ENCODE peak calls at places on chromosomes 13 and 19, in nine cellular contexts. J is NK-92 treated with Interleukin-12 subunit alpha and Interleukin-12 subunit beta, amount 100 ng/mL, for 24 hours; C is EL; W is stimulated activated CD8-positive, alpha-beta memory T cell treated with anti-CD3 and anti-CD28 coated beads, Interleukin-2, amount 100 ng/mL, for 1 hour; D is left ventricle myocardium inferior; M is HTR-8/SVneo; L is glutamatergic neuron; P is activated T-cell treated with anti-CD3 and anti-CD28 coated beads, Interleukin-2, amount 50 U/mL, for 72 hours; F is activated naive CD4-positive, alpha-beta T cell treated with anti-CD3 and anti-CD28 coated beads, Interleukin-2, amount 50 U/mL, for 72 hours. Q is an unnamed sample.
A peak's percentile ranks its signal among the peaks of the same experiment; 100 is the strongest.

GRCh38 chr19:7294571-7295212 is 478 bp upstream of the INSR start:
- DNase-seq in J (no peak), C (peak; percentile 36), W (no peak), D (peak; percentile 82), M (peak; percentile 59), L (peak; percentile 62), P (peak; percentile 47), F (peak; percentile 20), Q (peak; percentile 89)

GRCh38 chr19:7500811-7501450 is 12.1 kb upstream of the PEX11G start:
- DNase-seq in J (no peak), C (peak; percentile 62), W (no peak), D (no peak), M (peak; percentile 83), L (peak; percentile 88), P (peak; percentile 69), F (peak; percentile 71), Q (no peak)

GRCh38 chr19:56942749-56943148 is 102.2 kb upstream of the PEG3 start:
- DNase-seq in J (no peak), C (peak; percentile 14), W (no peak), D (peak; percentile 30), M (no peak), L (peak; percentile 20), P (no peak), F (no peak), Q (peak; percentile 79)

GRCh38 chr13:113586661-113587479 is 2.3 kb downstream of the TFDP1 start:
- DNase-seq in J (no peak), C (no peak), W (no peak), D (no peak), M (no peak), L (no peak), P (peak; percentile 21), F (no peak), Q (peak; percentile 50)

GRCh38 chr19:48424694-48425219 is 21.0 kb upstream of the GRWD1 start:
- DNase-seq in J (no peak), C (peak; percentile 77), W (no peak), D (no peak), M (peak; percentile 78), L (no peak), P (no peak), F (no peak), Q (no peak)

GRCh38 chr19:1999856-2000515 is 15.5 kb downstream of the BTBD2 start:
- DNase-seq in J (no peak), C (no peak), W (no peak), D (no peak), M (no peak), L (no peak), P (no peak), F (no peak), Q (no peak)

GRCh38 chr13:45527699-45528462 is 63.1 kb downstream of the COG3 start:
- DNase-seq in J (no peak), C (peak; percentile 28), W (no peak), D (no peak), M (no peak), L (no peak), P (no peak), F (no peak), Q (no peak)

GRCh38 chr13:47117268-47117667 is 220.4 kb upstream of the HTR2A start:
- DNase-seq in J (no peak), C (peak; percentile 69), W (no peak), D (no peak), M (no peak), L (no peak), P (no peak), F (no peak), Q (no peak)

GRCh38 chr19:44845286-44845611 is 848 bp upstream of the NECTIN2 start:
- DNase-seq in J (no peak), C (no peak), W (no peak), D (no peak), M (no peak), L (no peak), P (no peak), F (no peak), Q (peak; percentile 77)

GRCh38 chr19:335486-336066 is 9.0 kb downstream of the MIER2 start:
- DNase-seq in J (no peak), C (no peak), W (no peak), D (no peak), M (no peak), L (no peak), P (no peak), F (no peak), Q (no peak)

GRCh38 chr13:106376411-106377112 is 158.9 kb downstream of the EFNB2 start:
- DNase-seq in J (no peak), C (peak; percentile 96), W (no peak), D (no peak), M (peak; percentile 52), L (no peak), P (peak; percentile 12), F (no peak), Q (no peak)

GRCh38 chr13:39892731-39893293 is 237.3 kb downstream of the COG6 start:
- DNase-seq in J (no peak), C (no peak), W (no peak), D (peak; percentile 33), M (no peak), L (no peak), P (peak; percentile 23), F (no peak), Q (no peak)

GRCh38 chr13:39603424-39603947 is 493 bp upstream of the LHFPL6 start:
- DNase-seq in J (no peak), C (peak; percentile 68), W (no peak), D (no peak), M (no peak), L (no peak), P (no peak), F (no peak), Q (no peak)

GRCh38 chr19:38718747-38719543 is 25.3 kb downstream of the CAPN12 start:
- DNase-seq in J (no peak), C (peak; percentile 52), W (no peak), D (peak; percentile 75), M (no peak), L (no peak), P (no peak), F (no peak), Q (peak; percentile 94)

GRCh38 chr19:3632739-3633558 is 6.4 kb upstream of the CACTIN start:
- DNase-seq in J (no peak), C (no peak), W (no peak), D (no peak), M (no peak), L (no peak), P (no peak), F (no peak), Q (no peak)

GRCh38 chr19:13762635-13763235 is 1.6 kb upstream of the MRI1 start:
- DNase-seq in J (no peak), C (no peak), W (no peak), D (no peak), M (no peak), L (no peak), P (no peak), F (no peak), Q (no peak)

GRCh38 chr13:43908156-43909126 is 28.7 kb downstream of the LACC1 start:
- DNase-seq in J (no peak), C (peak; percentile 61), W (no peak), D (no peak), M (peak; percentile 4), L (no peak), P (peak; percentile 1), F (peak; percentile 6), Q (no peak)

GRCh38 chr13:33751151-33751550 is 66.8 kb upstream of the RFC3 start:
- DNase-seq in J (no peak), C (peak; percentile 56), W (no peak), D (no peak), M (no peak), L (no peak), P (no peak), F (no peak), Q (no peak)

GRCh38 chr19:18206018-18206417 is 2.2 kb upstream of the RAB3A start:
- DNase-seq in J (no peak), C (no peak), W (no peak), D (no peak), M (no peak), L (no peak), P (no peak), F (no peak), Q (no peak)

GRCh38 chr19:51690359-51691121 is 2.6 kb upstream of the SPACA6 start:
- DNase-seq in J (no peak), C (peak; percentile 75), W (no peak), D (peak; percentile 66), M (peak; percentile 66), L (peak; percentile 90), P (peak; percentile 83), F (peak; percentile 71), Q (peak; percentile 86)

GRCh38 chr13:40386586-40386985 is 279.9 kb downstream of the FOXO1 start:
- DNase-seq in J (no peak), C (no peak), W (no peak), D (no peak), M (no peak), L (no peak), P (no peak), F (no peak), Q (no peak)

GRCh38 chr13:84641491-84641890 is 759.2 kb upstream of the SLITRK1 start:
- DNase-seq in J (no peak), C (peak; percentile 63), W (no peak), D (no peak), M (no peak), L (no peak), P (no peak), F (no peak), Q (no peak)

GRCh38 chr19:13974073-13974472 is 21.8 kb downstream of the DCAF15 start:
- DNase-seq in J (no peak), C (no peak), W (no peak), D (no peak), M (no peak), L (peak; percentile 44), P (no peak), F (peak; percentile 41), Q (no peak)

GRCh38 chr13:114131581-114132418 is 623 bp downstream of the RASA3 start:
- DNase-seq in J (no peak), C (peak; percentile 41), W (no peak), D (peak; percentile 25), M (no peak), L (no peak), P (peak; percentile 52), F (no peak), Q (no peak)

GRCh38 chr19:22327321-22327720 is 41.1 kb downstream of the ZNF729 start:
- DNase-seq in J (no peak), C (no peak), W (no peak), D (no peak), M (no peak), L (no peak), P (no peak), F (no peak), Q (peak; percentile 1)

GRCh38 chr19:49921871-49922755 is 6.9 kb upstream of the ATF5 start:
- DNase-seq in J (peak; percentile 63), C (peak; percentile 64), W (no peak), D (no peak), M (no peak), L (no peak), P (peak; percentile 50), F (no peak), Q (no peak)

GRCh38 chr19:34501339-34502320 is 20.1 kb downstream of the WTIP start:
- DNase-seq in J (peak; percentile 57), C (peak; percentile 85), W (peak; percentile 64), D (peak; percentile 93), M (peak; percentile 91), L (peak; percentile 98), P (peak; percentile 94), F (peak; percentile 97), Q (peak; percentile 97)

GRCh38 chr13:68927387-68928026 is 1180.1 kb upstream of the ATXN8OS start:
- DNase-seq in J (no peak), C (no peak), W (no peak), D (no peak), M (no peak), L (peak; percentile 43), P (no peak), F (no peak), Q (no peak)

GRCh38 chr13:72541674-72542073 is 185.8 kb downstream of the MZT1 start:
- DNase-seq in J (no peak), C (no peak), W (no peak), D (no peak), M (no peak), L (no peak), P (no peak), F (no peak), Q (no peak)

GRCh38 chr19:41339936-41340335 is 13.8 kb downstream of the TGFB1 start:
- DNase-seq in J (no peak), C (peak; percentile 84), W (no peak), D (no peak), M (no peak), L (no peak), P (no peak), F (no peak), Q (no peak)

GRCh38 chr19:28065026-28065425 is 1147.9 kb downstream of the UQCRFS1 start:
- DNase-seq in J (no peak), C (no peak), W (no peak), D (no peak), M (no peak), L (no peak), P (no peak), F (no peak), Q (no peak)

Q was measured in coronary artery.